ENCODE peak calls at places on chromosomes 3 and 15, in six cellular contexts. One of them, this sample, is unnamed.

GRCh38 chr15:49242820-49243219 is 72.8 kb downstream of the GALK2 start:
- DNase-seq in neuronal stem cell: no peak
- DNase-seq in H1: no peak
- DNase-seq in mesendoderm: peak; percentile 65
- DNase-seq in H9: no peak
- DNase-seq in mesenchymal stem cell: peak; percentile 91
- DNase-seq in this sample: peak; percentile 95

GRCh38 chr15:22874256-22874655 is 35.8 kb downstream of the NIPA2 start:
- DNase-seq in neuronal stem cell: no peak
- DNase-seq in H1: no peak
- DNase-seq in mesendoderm: no peak
- DNase-seq in H9: no peak
- DNase-seq in mesenchymal stem cell: no peak
- DNase-seq in this sample: no peak

GRCh38 chr3:114887806-114888205 is 259.3 kb downstream of the ZBTB20 start:
- DNase-seq in neuronal stem cell: no peak
- DNase-seq in H1: no peak
- DNase-seq in mesendoderm: no peak
- DNase-seq in H9: no peak
- DNase-seq in mesenchymal stem cell: no peak
- DNase-seq in this sample: no peak

GRCh38 chr15:85473455-85473854 is 93.1 kb downstream of the AKAP13 start:
- DNase-seq in neuronal stem cell: no peak
- DNase-seq in H1: no peak
- DNase-seq in mesendoderm: no peak
- DNase-seq in H9: no peak
- DNase-seq in mesenchymal stem cell: peak; percentile 71
- DNase-seq in this sample: peak; percentile 71

GRCh38 chr3:16338124-16338523 is 73.1 kb downstream of the OXNAD1 start:
- DNase-seq in neuronal stem cell: no peak
- DNase-seq in H1: no peak
- DNase-seq in mesendoderm: no peak
- DNase-seq in H9: no peak
- DNase-seq in mesenchymal stem cell: peak; percentile 52
- DNase-seq in this sample: no peak

GRCh38 chr3:114619771-114620170 is 325.9 kb downstream of the TIGIT start:
- DNase-seq in neuronal stem cell: no peak
- DNase-seq in H1: no peak
- DNase-seq in mesendoderm: no peak
- DNase-seq in H9: no peak
- DNase-seq in mesenchymal stem cell: no peak
- DNase-seq in this sample: no peak

GRCh38 chr15:63374686-63375520 is 6.7 kb downstream of the CA12 start:
- DNase-seq in neuronal stem cell: no peak
- DNase-seq in H1: no peak
- DNase-seq in mesendoderm: no peak
- DNase-seq in H9: no peak
- DNase-seq in mesenchymal stem cell: peak; percentile 85
- DNase-seq in this sample: peak; percentile 80

GRCh38 chr15:40754574-40754882 is 526 bp downstream of the RMDN3 start:
- DNase-seq in neuronal stem cell: no peak
- DNase-seq in H1: no peak
- DNase-seq in mesendoderm: no peak
- DNase-seq in H9: no peak
- DNase-seq in mesenchymal stem cell: peak; percentile 41
- DNase-seq in this sample: no peak

GRCh38 chr3:40620151-40620550 is 95.4 kb downstream of the ZNF621 start:
- DNase-seq in neuronal stem cell: no peak
- DNase-seq in H1: no peak
- DNase-seq in mesendoderm: peak; percentile 14
- DNase-seq in H9: no peak
- DNase-seq in mesenchymal stem cell: no peak
- DNase-seq in this sample: no peak

GRCh38 chr3:181630873-181631272 is 80.9 kb upstream of the SOX2 start:
- DNase-seq in neuronal stem cell: no peak
- DNase-seq in H1: no peak
- DNase-seq in mesendoderm: no peak
- DNase-seq in H9: no peak
- DNase-seq in mesenchymal stem cell: no peak
- DNase-seq in this sample: no peak

GRCh38 chr3:87161486-87161885 is 65.6 kb upstream of the CHMP2B start:
- DNase-seq in neuronal stem cell: peak; percentile 6
- DNase-seq in H1: no peak
- DNase-seq in mesendoderm: no peak
- DNase-seq in H9: no peak
- DNase-seq in mesenchymal stem cell: no peak
- DNase-seq in this sample: no peak

GRCh38 chr3:46715507-46716175 is 2.0 kb downstream of the PRSS50 start:
- DNase-seq in neuronal stem cell: no peak
- DNase-seq in H1: no peak
- DNase-seq in mesendoderm: no peak
- DNase-seq in H9: no peak
- DNase-seq in mesenchymal stem cell: no peak
- DNase-seq in this sample: no peak

GRCh38 chr3:171878441-171879225 is 35.5 kb downstream of the TMEM212 start:
- DNase-seq in neuronal stem cell: no peak
- DNase-seq in H1: no peak
- DNase-seq in mesendoderm: peak; percentile 41
- DNase-seq in H9: no peak
- DNase-seq in mesenchymal stem cell: peak; percentile 79
- DNase-seq in this sample: peak; percentile 71

GRCh38 chr15:50107591-50108408 is 11.2 kb downstream of the ATP8B4 start:
- DNase-seq in neuronal stem cell: no peak
- DNase-seq in H1: no peak
- DNase-seq in mesendoderm: no peak
- DNase-seq in H9: no peak
- DNase-seq in mesenchymal stem cell: no peak
- DNase-seq in this sample: no peak

GRCh38 chr3:155805204-155805801 is 775 bp downstream of the C3orf33 start:
- DNase-seq in neuronal stem cell: no peak
- DNase-seq in H1: no peak
- DNase-seq in mesendoderm: peak; percentile 32
- DNase-seq in H9: peak; percentile 45
- DNase-seq in mesenchymal stem cell: no peak
- DNase-seq in this sample: no peak

GRCh38 chr3:42351221-42351620 is 59.2 kb downstream of the LYZL4 start:
- DNase-seq in neuronal stem cell: no peak
- DNase-seq in H1: no peak
- DNase-seq in mesendoderm: no peak
- DNase-seq in H9: no peak
- DNase-seq in mesenchymal stem cell: no peak
- DNase-seq in this sample: peak; percentile 4

GRCh38 chr15:80560601-80561025 is 134.5 kb upstream of the ABHD17C start:
- DNase-seq in neuronal stem cell: no peak
- DNase-seq in H1: no peak
- DNase-seq in mesendoderm: peak; percentile 60
- DNase-seq in H9: no peak
- DNase-seq in mesenchymal stem cell: peak; percentile 28
- DNase-seq in this sample: no peak

GRCh38 chr15:57415559-57415958 is 39.3 kb downstream of the CGNL1 start:
- DNase-seq in neuronal stem cell: no peak
- DNase-seq in H1: no peak
- DNase-seq in mesendoderm: no peak
- DNase-seq in H9: no peak
- DNase-seq in mesenchymal stem cell: no peak
- DNase-seq in this sample: no peak

GRCh38 chr3:26624209-26624775 is 1.7 kb downstream of the LRRC3B start:
- DNase-seq in neuronal stem cell: no peak
- DNase-seq in H1: no peak
- DNase-seq in mesendoderm: peak; percentile 38
- DNase-seq in H9: peak; percentile 59
- DNase-seq in mesenchymal stem cell: no peak
- DNase-seq in this sample: no peak

GRCh38 chr3:16148783-16149182 is 25.7 kb upstream of the GALNT15 start:
- DNase-seq in neuronal stem cell: no peak
- DNase-seq in H1: no peak
- DNase-seq in mesendoderm: no peak
- DNase-seq in H9: no peak
- DNase-seq in mesenchymal stem cell: peak; percentile 93
- DNase-seq in this sample: peak; percentile 94

GRCh38 chr3:2847062-2847841 is 262.9 kb downstream of the IL5RA start:
- DNase-seq in neuronal stem cell: no peak
- DNase-seq in H1: no peak
- DNase-seq in mesendoderm: no peak
- DNase-seq in H9: no peak
- DNase-seq in mesenchymal stem cell: no peak
- DNase-seq in this sample: no peak

GRCh38 chr15:79673416-79674123 is 223.2 kb downstream of the MTHFS start:
- DNase-seq in neuronal stem cell: no peak
- DNase-seq in H1: no peak
- DNase-seq in mesendoderm: peak; percentile 74
- DNase-seq in H9: peak; percentile 49
- DNase-seq in mesenchymal stem cell: peak; percentile 18
- DNase-seq in this sample: peak; percentile 58

GRCh38 chr15:67824900-67825879 is at the start of gene SKOR1:
- DNase-seq in neuronal stem cell: no peak
- DNase-seq in H1: no peak
- DNase-seq in mesendoderm: peak; percentile 63
- DNase-seq in H9: peak; percentile 80
- DNase-seq in mesenchymal stem cell: peak; percentile 54
- DNase-seq in this sample: peak; percentile 37

GRCh38 chr3:47613723-47614122 is 35.1 kb upstream of the CSPG5 start:
- DNase-seq in neuronal stem cell: no peak
- DNase-seq in H1: no peak
- DNase-seq in mesendoderm: peak; percentile 14
- DNase-seq in H9: no peak
- DNase-seq in mesenchymal stem cell: no peak
- DNase-seq in this sample: no peak

GRCh38 chr3:138062626-138063025 is 52.7 kb downstream of the CLDN18 start:
- DNase-seq in neuronal stem cell: no peak
- DNase-seq in H1: no peak
- DNase-seq in mesendoderm: no peak
- DNase-seq in H9: no peak
- DNase-seq in mesenchymal stem cell: peak; percentile 25
- DNase-seq in this sample: peak; percentile 83

GRCh38 chr3:159604151-159604581 is 384.5 kb upstream of the IL12A start:
- DNase-seq in neuronal stem cell: no peak
- DNase-seq in H1: no peak
- DNase-seq in mesendoderm: no peak
- DNase-seq in H9: no peak
- DNase-seq in mesenchymal stem cell: no peak
- DNase-seq in this sample: peak; percentile 68

GRCh38 chr3:144362126-144362525 is 390.5 kb downstream of the DIPK2A start:
- DNase-seq in neuronal stem cell: no peak
- DNase-seq in H1: no peak
- DNase-seq in mesendoderm: no peak
- DNase-seq in H9: no peak
- DNase-seq in mesenchymal stem cell: peak; percentile 8
- DNase-seq in this sample: no peak

GRCh38 chr3:144369151-144369879 is 397.7 kb downstream of the DIPK2A start:
- DNase-seq in neuronal stem cell: no peak
- DNase-seq in H1: no peak
- DNase-seq in mesendoderm: no peak
- DNase-seq in H9: no peak
- DNase-seq in mesenchymal stem cell: no peak
- DNase-seq in this sample: no peak

GRCh38 chr3:144364797-144365196 is 393.2 kb downstream of the DIPK2A start:
- DNase-seq in neuronal stem cell: no peak
- DNase-seq in H1: no peak
- DNase-seq in mesendoderm: peak; percentile 22
- DNase-seq in H9: no peak
- DNase-seq in mesenchymal stem cell: no peak
- DNase-seq in this sample: no peak

GRCh38 chr3:144361002-144361401 is 389.4 kb downstream of the DIPK2A start:
- DNase-seq in neuronal stem cell: no peak
- DNase-seq in H1: no peak
- DNase-seq in mesendoderm: peak; percentile 62
- DNase-seq in H9: no peak
- DNase-seq in mesenchymal stem cell: no peak
- DNase-seq in this sample: no peak

GRCh38 chr3:144363856-144364255 is 392.2 kb downstream of the DIPK2A start:
- DNase-seq in neuronal stem cell: no peak
- DNase-seq in H1: no peak
- DNase-seq in mesendoderm: no peak
- DNase-seq in H9: no peak
- DNase-seq in mesenchymal stem cell: no peak
- DNase-seq in this sample: no peak
- H2BK15ac ChIP-seq in neuronal stem cell: no peak overlapping the region
- H2BK15ac ChIP-seq in H1: no peak overlapping the region
- H2BK15ac ChIP-seq in mesendoderm: no peak overlapping the region
- H2BK15ac ChIP-seq in H9: no peak overlapping the region
- H2BK15ac ChIP-seq in mesenchymal stem cell: no peak overlapping the region
- H2BK15ac ChIP-seq in this sample: no peak overlapping the region

GRCh38 chr3:45681846-45682245 is 7.3 kb upstream of the SACM1L start:
- DNase-seq in neuronal stem cell: no peak
- DNase-seq in H1: no peak
- DNase-seq in mesendoderm: no peak
- DNase-seq in H9: no peak
- DNase-seq in mesenchymal stem cell: no peak
- DNase-seq in this sample: no peak
- H2BK15ac ChIP-seq in neuronal stem cell: no peak overlapping the region
- H2BK15ac ChIP-seq in H1: no peak overlapping the region
- H2BK15ac ChIP-seq in mesendoderm: no peak overlapping the region
- H2BK15ac ChIP-seq in H9: no peak overlapping the region
- H2BK15ac ChIP-seq in mesenchymal stem cell: no peak overlapping the region
- H2BK15ac ChIP-seq in this sample: no peak overlapping the region

GRCh38 chr3:8760506-8760905 is 8.9 kb downstream of the OXTR start:
- DNase-seq in neuronal stem cell: no peak
- DNase-seq in H1: no peak
- DNase-seq in mesendoderm: no peak
- DNase-seq in H9: no peak
- DNase-seq in mesenchymal stem cell: no peak
- DNase-seq in this sample: no peak
- H2BK15ac ChIP-seq in neuronal stem cell: no peak overlapping the region
- H2BK15ac ChIP-seq in H1: no peak overlapping the region
- H2BK15ac ChIP-seq in mesendoderm: no peak overlapping the region
- H2BK15ac ChIP-seq in H9: no peak overlapping the region
- H2BK15ac ChIP-seq in mesenchymal stem cell: no peak overlapping the region
- H2BK15ac ChIP-seq in this sample: no peak overlapping the region

DNA sequence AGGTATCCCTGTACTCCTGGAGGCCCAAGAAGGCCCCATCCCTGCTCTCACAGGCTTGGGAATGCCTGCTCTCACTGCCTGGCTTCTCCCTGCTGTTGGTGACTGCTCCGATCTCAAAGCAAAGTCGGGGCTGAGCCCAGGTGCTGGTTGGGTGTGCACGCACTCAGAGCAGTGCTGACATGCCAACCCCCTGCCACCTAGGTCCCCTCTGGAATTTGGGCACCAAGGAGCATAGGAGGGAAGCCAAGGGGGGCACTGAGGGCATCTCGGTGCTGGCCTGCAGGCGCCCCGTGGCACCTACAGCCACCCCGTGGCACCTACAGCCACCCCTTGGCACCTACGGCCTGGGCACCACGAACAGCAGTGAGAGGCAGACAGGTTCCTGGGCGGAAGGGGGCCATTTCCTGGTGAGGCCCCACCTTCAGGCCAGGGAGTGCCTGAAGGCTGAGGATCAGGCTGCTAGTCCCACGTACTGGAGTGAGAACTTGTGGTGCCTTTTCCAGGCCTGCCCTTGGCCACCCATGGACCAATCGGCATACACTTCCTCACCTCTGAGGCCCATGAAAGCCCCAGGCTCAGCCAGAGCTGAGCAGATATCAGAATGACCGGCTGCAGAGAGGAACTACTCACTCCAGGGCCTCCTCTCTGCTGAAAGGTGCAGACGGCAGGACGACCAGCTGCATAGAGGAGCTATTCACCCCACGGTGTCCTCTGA is 15.6 kb upstream of the HTR3E start:
- DNase-seq in neuronal stem cell: no peak
- DNase-seq in H1: no peak
- DNase-seq in mesendoderm: no peak
- DNase-seq in H9: no peak
- DNase-seq in mesenchymal stem cell: no peak
- DNase-seq in this sample: no peak
- H2BK15ac ChIP-seq in neuronal stem cell: no peak overlapping the region
- H2BK15ac ChIP-seq in H1: no peak overlapping the region
- H2BK15ac ChIP-seq in mesendoderm: no peak overlapping the region
- H2BK15ac ChIP-seq in H9: no peak overlapping the region
- H2BK15ac ChIP-seq in mesenchymal stem cell: no peak overlapping the region
- H2BK15ac ChIP-seq in this sample: no peak overlapping the region